ENCODE peak calls at places on chromosomes 13 and 19, in ten cellular contexts. Z is stimulated activated CD8-positive, alpha-beta memory T cell treated with anti-CD3 and anti-CD28 coated beads, Interleukin-7, amount 100 ng/mL, for 48 hours; G is activated naive CD4-positive, alpha-beta T cell treated with anti-CD3 and anti-CD28 coated beads, Interleukin-2, amount 50 U/mL, for 16 hours; I is nucleus accumbens; W is activated CD4-positive, CD25-positive, alpha-beta regulatory T cell treated with anti-CD3 and anti-CD28 coated beads, Interleukin-2, amount 50 U/mL, for 16 hours; Q is hepatic stellate cell; O is ecto neural progenitor cell; J is OCI-LY7; D is Peyer's patch; P is activated CD4-positive, alpha-beta T cell treated with anti-CD3 and anti-CD28 coated beads, Interleukin-2, amount 50 U/mL, for 48 hours. U is an unnamed sample.

GRCh38 chr19:35266149-35266903 is 2.4 kb upstream of the USF2 start:
- DNase-seq in Q (no peak), Z (no peak), O (peak; percentile 44), W (no peak), I (no peak), P (no peak), D (no peak), J (no peak), G (peak; percentile 7), U (peak; percentile 37)

GRCh38 chr19:38020331-38020730 is 113.3 kb downstream of the SIPA1L3 start:
- DNase-seq in Q (no peak), P (no peak), G (no peak), W (no peak), D (no peak), Z (no peak), I (no peak), O (no peak), J (no peak), U (no peak)

GRCh38 chr13:50412046-50412617 is 396.9 kb downstream of the KCNRG start:
- DNase-seq in G (no peak), Z (no peak), W (no peak), P (no peak), Q (no peak), I (no peak), D (no peak), O (no peak), J (no peak), U (no peak)

GRCh38 chr13:99265823-99266426 is 7.7 kb upstream of the GPR18 start:
- DNase-seq in I (no peak), P (no peak), O (no peak), D (no peak), Z (no peak), W (no peak), J (peak; percentile 61), G (no peak), Q (peak; percentile 32), U (no peak)

GRCh38 chr13:74647211-74647610 is 513.0 kb upstream of the KLF12 start:
- DNase-seq in P (no peak), J (no peak), I (no peak), W (no peak), D (no peak), Z (no peak), Q (no peak), O (no peak), G (no peak), U (no peak)

GRCh38 chr13:101718496-101718895 is 266.0 kb downstream of the ITGBL1 start:
- DNase-seq in P (no peak), Q (no peak), J (no peak), W (no peak), G (no peak), I (no peak), Z (no peak), O (no peak), D (no peak), U (no peak)

GRCh38 chr13:20796791-20797513 is 23.2 kb upstream of the EEF1AKMT1 start:
- DNase-seq in Q (peak; percentile 43), I (no peak), O (no peak), W (no peak), G (no peak), D (no peak), P (no peak), J (no peak), Z (no peak), U (no peak)

GRCh38 chr19:45824041-45824471 is 8.9 kb upstream of the RSPH6A start:
- DNase-seq in P (no peak), O (no peak), J (no peak), W (no peak), Q (no peak), G (no peak), Z (no peak), I (no peak), D (no peak), U (no peak)

GRCh38 chr13:92716749-92717148 is 509.9 kb upstream of the GPC6 start:
- DNase-seq in J (no peak), Q (peak; percentile 4), I (no peak), O (no peak), Z (no peak), P (no peak), D (no peak), G (no peak), W (no peak), U (no peak)

GRCh38 chr19:44785993-44786392 is 8.3 kb downstream of the CBLC start:
- DNase-seq in W (no peak), J (no peak), O (no peak), I (no peak), P (no peak), G (no peak), D (no peak), Q (no peak), Z (no peak), U (no peak)

GRCh38 chr13:44605711-44606110 is 29.6 kb upstream of the TSC22D1 start:
- DNase-seq in D (no peak), I (no peak), Q (no peak), O (no peak), G (no peak), P (no peak), J (no peak), W (no peak), Z (no peak), U (no peak)

GRCh38 chr19:19900574-19901444 is at the start of gene ZNF93:
- DNase-seq in Q (peak; percentile 94), G (peak; percentile 90), P (peak; percentile 93), D (peak; percentile 97), O (peak; percentile 96), W (peak; percentile 80), J (peak; percentile 98), Z (peak; percentile 89), I (peak; percentile 93), U (peak; percentile 93)

GRCh38 chr13:46683879-46684278 is 113.1 kb downstream of the ESD start:
- DNase-seq in W (no peak), J (no peak), I (no peak), D (no peak), P (no peak), G (no peak), Z (no peak), O (no peak), Q (no peak), U (no peak)

GRCh38 chr19:55285225-55285890 is 1.6 kb downstream of the BRSK1 start:
- DNase-seq in W (no peak), J (no peak), Q (peak; percentile 32), G (no peak), I (peak; percentile 27), D (no peak), P (no peak), Z (no peak), O (no peak), U (no peak)

GRCh38 chr19:7415163-7415856 is 66.6 kb downstream of the ARHGEF18 start:
- DNase-seq in D (no peak), G (no peak), Z (no peak), Q (peak; percentile 32), O (no peak), W (no peak), P (no peak), I (no peak), J (no peak), U (no peak)

GRCh38 chr19:18274303-18274775 is at the start of gene IQCN:
- DNase-seq in P (no peak), W (no peak), G (no peak), Q (no peak), I (no peak), J (no peak), Z (no peak), O (no peak), D (no peak), U (no peak)

GRCh38 chr13:95039415-95039814 is 261.8 kb downstream of the ABCC4 start:
- DNase-seq in G (no peak), W (no peak), J (no peak), Z (no peak), O (no peak), D (no peak), Q (no peak), I (no peak), P (no peak), U (no peak)

GRCh38 chr19:33703438-33703750 is 81.6 kb downstream of the CHST8 start:
- DNase-seq in I (no peak), Z (no peak), G (no peak), O (no peak), W (no peak), J (no peak), D (no peak), P (no peak), Q (no peak), U (no peak)

GRCh38 chr13:36766295-36766694 is 52.7 kb upstream of the RFXAP start:
- DNase-seq in J (no peak), P (no peak), Q (no peak), W (no peak), Z (no peak), D (no peak), I (no peak), G (no peak), O (no peak), U (no peak)

U was measured in type B pancreatic cell.